ENCODE peak calls at places on chromosomes 1 and 21, in five cellular contexts. I, L, C, F and E are unnamed samples.

GRCh38 chr1:35506960-35507901 is 50.0 kb downstream of the KIAA0319L start:
- DNase-seq in L (no peak), I (no peak), F (no peak), C (no peak), E (no peak)

GRCh38 chr1:41589395-41589794 is 104.9 kb upstream of the EDN2 start:
- DNase-seq in C (no peak), F (no peak), I (no peak), L (no peak), E (no peak)

GRCh38 chr1:115073298-115074087 is 15.8 kb downstream of the TSPAN2 start:
- DNase-seq in I (no peak), C (no peak), L (no peak), F (no peak), E (no peak)

GRCh38 chr21:36347962-36348328 is 27.9 kb downstream of the MORC3 start:
- DNase-seq in L (no peak), C (no peak), I (no peak), F (no peak), E (no peak)

GRCh38 chr1:11550664-11551283 is 71.8 kb downstream of the DISP3 start:
- DNase-seq in I (peak), C (peak), F (peak), L (peak), E (no peak)

GRCh38 chr21:27532081-27532480 is 565.2 kb upstream of the ADAMTS5 start:
- DNase-seq in I (peak), L (peak), C (peak), F (no peak), E (no peak)

GRCh38 chr21:45874716-45875415 is 106.7 kb upstream of the COL6A1 start:
- DNase-seq in C (peak), F (no peak), I (no peak), L (no peak), E (peak)

GRCh38 chr1:52786148-52786547 is 56.4 kb upstream of the ZYG11A start:
- DNase-seq in I (no peak), C (no peak), L (no peak), F (no peak), E (no peak)

GRCh38 chr1:19262047-19262446 is 10.4 kb downstream of the MRTO4 start:
- DNase-seq in F (peak), I (no peak), L (no peak), C (no peak), E (no peak)

GRCh38 chr1:184970691-184971161 is 3.6 kb downstream of the NIBAN1 start:
- DNase-seq in F (no peak), I (no peak), L (no peak), C (no peak), E (no peak)
- H3K4me3 ChIP-seq in F (no peak), I (no peak), L (no peak), C (no peak), E (no peak)

GRCh38 chr1:165234149-165234548 is 122.4 kb downstream of the LMX1A start:
- DNase-seq in F (no peak), I (no peak), C (no peak), L (no peak), E (no peak)

GRCh38 chr1:165235777-165236285 is 120.7 kb downstream of the LMX1A start:
- DNase-seq in F (no peak), I (no peak), L (no peak), C (no peak), E (no peak)

GRCh38 chr1:165240486-165240885 is 116.0 kb downstream of the LMX1A start:
- DNase-seq in L (no peak), F (no peak), C (no peak), I (no peak), E (no peak)

GRCh38 chr1:165239873-165240272 is 116.6 kb downstream of the LMX1A start:
- DNase-seq in L (no peak), F (no peak), I (no peak), C (no peak), E (no peak)

DNA sequence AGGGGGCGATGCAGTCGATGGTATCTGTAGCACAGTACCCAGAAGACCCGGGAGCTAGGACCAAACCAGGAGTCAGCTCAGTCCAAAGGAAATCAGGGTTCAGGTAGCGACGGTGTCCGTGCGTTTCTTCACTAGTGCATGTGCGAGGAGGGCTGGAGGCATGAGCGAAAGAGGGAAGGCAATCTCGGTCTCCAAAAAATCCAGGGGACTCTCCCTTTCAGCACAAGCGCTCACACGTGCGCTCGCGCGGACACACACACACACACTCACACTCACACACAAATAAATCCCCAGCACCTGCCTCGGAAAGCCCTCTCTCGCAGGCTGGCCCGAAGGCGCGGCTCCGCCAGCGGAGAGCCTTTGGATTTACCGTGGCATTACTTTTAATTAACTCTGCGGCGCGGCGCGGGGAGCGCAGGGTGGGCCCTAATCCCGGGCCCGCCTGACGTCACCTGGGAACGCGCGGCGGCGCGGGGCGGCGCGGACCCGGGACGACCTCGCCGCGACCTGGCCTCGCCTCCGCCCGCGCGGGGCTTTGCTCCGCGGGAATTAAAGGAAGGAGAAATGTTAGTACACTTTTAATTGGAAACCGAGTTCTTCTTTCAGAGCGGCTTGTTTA is 121.2 kb downstream of the LMX1A start:
- DNase-seq in I (no peak), L (no peak), C (no peak), F (no peak), E (no peak)
- H3K4me3 ChIP-seq in I (peak), L (peak), C (no peak), F (no peak), E (no peak)

GRCh38 chr1:68230901-68231626 is 1.3 kb downstream of the WLS start:
- DNase-seq in L (peak), C (no peak), I (no peak), F (no peak), E (peak)
- H3K4me3 ChIP-seq in L (peak), C (peak), I (peak), F (no peak), E (peak)

GRCh38 chr1:174953170-174953569 is 46.6 kb upstream of the CACYBP start:
- DNase-seq in F (no peak), C (peak), I (no peak), L (no peak), E (no peak)
- H3K4me3 ChIP-seq in F (no peak), C (no peak), I (no peak), L (no peak), E (no peak)

GRCh38 chr1:62335656-62336055 is 16.4 kb upstream of the KANK4 start:
- DNase-seq in F (no peak), C (no peak), I (no peak), L (no peak), E (no peak)

GRCh38 chr1:62337535-62337784 is 18.2 kb upstream of the KANK4 start:
- DNase-seq in I (no peak), C (no peak), L (no peak), F (no peak), E (no peak)

GRCh38 chr1:62341120-62341519 is 21.9 kb upstream of the KANK4 start:
- DNase-seq in F (no peak), I (no peak), L (no peak), C (no peak), E (no peak)

GRCh38 chr1:62336638-62337534 is 17.7 kb upstream of the KANK4 start:
- DNase-seq in I (no peak), F (no peak), L (no peak), C (peak), E (no peak)

DNA sequence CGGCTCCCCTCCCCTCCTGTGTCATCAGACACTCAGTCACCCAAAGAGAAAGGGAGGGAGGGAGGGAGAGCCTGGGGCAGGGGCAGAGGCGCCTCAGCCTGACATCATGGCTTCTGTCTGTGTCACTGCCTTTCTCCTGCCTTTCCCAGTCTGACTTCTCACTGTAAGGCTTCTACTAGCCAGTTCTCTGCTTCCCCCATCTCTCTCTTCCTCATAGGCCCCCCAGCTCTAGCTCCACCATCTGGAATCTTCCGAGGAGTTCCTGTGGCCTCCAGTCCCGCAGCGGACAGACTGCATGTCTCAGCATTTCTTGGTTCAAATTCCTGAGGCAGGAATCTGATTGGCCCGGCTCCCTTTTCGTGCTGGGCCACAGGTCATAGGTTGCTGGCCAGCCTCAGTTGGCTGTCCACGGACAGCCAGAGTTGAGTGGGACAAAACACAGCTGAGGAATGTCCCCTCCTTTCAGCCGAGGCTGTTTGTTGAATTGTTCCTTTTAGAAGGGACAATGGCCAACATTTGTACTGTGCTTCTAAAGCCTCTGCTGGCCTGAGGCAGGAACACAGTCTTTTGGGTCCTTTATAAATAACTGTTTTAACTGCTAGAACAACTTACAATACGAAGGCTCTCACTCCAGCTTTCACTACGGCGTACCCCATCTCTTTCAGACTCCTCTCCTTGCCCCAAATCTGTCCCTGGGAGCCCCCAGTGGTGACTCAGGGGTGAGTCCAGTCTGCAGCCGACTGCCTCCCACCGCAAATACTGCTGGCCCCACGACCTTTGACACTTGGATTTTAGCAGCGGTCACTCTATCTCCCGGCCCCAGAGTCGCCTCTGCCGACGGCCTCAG is 18.8 kb upstream of the KANK4 start:
- DNase-seq in I (no peak), F (peak), C (peak), L (no peak), E (no peak)
- H3K4me3 ChIP-seq in I (no peak), F (no peak), C (no peak), L (no peak), E (no peak)

GRCh38 chr1:51331206-51332100 is 1.1 kb upstream of the TTC39A start:
- DNase-seq in I (peak), F (peak), L (peak), C (peak), E (no peak)
- H3K4me3 ChIP-seq in I (peak), F (no peak), L (peak), C (no peak), E (no peak)

GRCh38 chr1:26994020-26994745 is 691 bp downstream of the TRNP1 start:
- DNase-seq in L (no peak), F (peak), C (peak), I (no peak), E (no peak)
- H3K4me3 ChIP-seq in L (peak), F (peak), C (peak), I (peak), E (peak)

GRCh38 chr1:87686671-87687070 is 358.0 kb downstream of the LMO4 start:
- DNase-seq in C (no peak), F (no peak), L (no peak), I (no peak), E (no peak)

GRCh38 chr1:87684786-87685185 is 356.1 kb downstream of the LMO4 start:
- DNase-seq in C (no peak), L (no peak), I (no peak), F (no peak), E (no peak)

GRCh38 chr1:87684194-87684593 is 355.5 kb downstream of the LMO4 start:
- DNase-seq in F (no peak), I (no peak), L (peak), C (peak), E (no peak)

GRCh38 chr1:87686137-87686490 is 357.4 kb downstream of the LMO4 start:
- DNase-seq in L (no peak), I (no peak), C (no peak), F (no peak), E (no peak)

GRCh38 chr1:87685366-87686136 is 356.9 kb downstream of the LMO4 start:
- DNase-seq in C (no peak), I (no peak), F (no peak), L (no peak), E (no peak)
- H3K4me3 ChIP-seq in C (no peak), I (no peak), F (no peak), L (no peak), E (no peak)

GRCh38 chr1:9129391-9130041 is 614 bp upstream of the GPR157 start:
- DNase-seq in F (peak), I (peak), C (peak), L (peak), E (peak)
- H3K4me3 ChIP-seq in F (peak), I (peak), C (peak), L (peak), E (no peak)